ENCODE peak calls at places on chromosome 14, in seven cellular contexts. H is right atrium auricular region; G is suprapubic skin; Y is pancreas; T is CD8-positive, alpha-beta T cell; C is heart right ventricle; J is IMR-90. O is an unnamed sample.

GRCh38 chr14:65565948-65566347 is 153.4 kb downstream of the FUT8 start:
- DNase-seq in H (no peak), G (no peak), Y (no peak), T (no peak), C (no peak), J (no peak), O (no peak)

GRCh38 chr14:101480747-101481530 is 80.4 kb upstream of the DIO3 start:
- DNase-seq in H (no peak), G (peak; percentile 29), Y (peak; percentile 18), T (no peak), C (no peak), J (peak; percentile 82), O (peak; percentile 61)

GRCh38 chr14:93309430-93309966 is 23.3 kb downstream of the BTBD7 start:
- DNase-seq in H (no peak), G (no peak), Y (no peak), T (no peak), C (no peak), J (no peak), O (no peak)

GRCh38 chr14:65462411-65462810 is 49.9 kb downstream of the FUT8 start:
- DNase-seq in H (no peak), G (no peak), Y (no peak), T (no peak), C (no peak), J (peak; percentile 60), O (no peak)

GRCh38 chr14:73850940-73851339 is 691 bp upstream of the PTGR2 start:
- DNase-seq in H (no peak), G (no peak), Y (no peak), T (no peak), C (no peak), J (no peak), O (no peak)

GRCh38 chr14:83419420-83419819 is 1885.8 kb upstream of the SEL1L start:
- DNase-seq in H (no peak), G (no peak), Y (peak; percentile 11), T (no peak), C (no peak), J (no peak), O (no peak)

GRCh38 chr14:91389173-91389572 is 28.4 kb downstream of the CCDC88C start:
- DNase-seq in H (no peak), G (no peak), Y (no peak), T (no peak), C (no peak), J (no peak), O (no peak)

GRCh38 chr14:56002876-56003625 is 115.2 kb upstream of the PELI2 start:
- DNase-seq in H (no peak), G (no peak), Y (no peak), T (peak; percentile 40), C (no peak), J (no peak), O (no peak)

GRCh38 chr14:58866386-58866785 is 228.6 kb downstream of the DACT1 start:
- DNase-seq in H (no peak), G (no peak), Y (no peak), T (no peak), C (no peak), J (no peak), O (no peak)

GRCh38 chr14:68458840-68459469 is 333.9 kb downstream of the ZFP36L1 start:
- DNase-seq in H (no peak), G (peak; percentile 81), Y (no peak), T (no peak), C (no peak), J (peak; percentile 87), O (no peak)

GRCh38 chr14:64158608-64159007 is 135.6 kb downstream of the ESR2 start:
- DNase-seq in H (no peak), G (no peak), Y (no peak), T (no peak), C (no peak), J (no peak), O (no peak)

GRCh38 chr14:55846852-55847471 is 267.0 kb downstream of the KTN1 start:
- DNase-seq in H (peak; percentile 68), G (peak; percentile 77), Y (no peak), T (no peak), C (no peak), J (peak; percentile 50), O (no peak)

GRCh38 chr14:90522585-90523191 is 125.9 kb downstream of the CALM1 start:
- DNase-seq in H (no peak), G (no peak), Y (peak; percentile 79), T (no peak), C (no peak), J (no peak), O (peak; percentile 80)

GRCh38 chr14:103066399-103066798 is 9.1 kb upstream of the CDC42BPB start:
- DNase-seq in H (no peak), G (peak; percentile 77), Y (no peak), T (no peak), C (no peak), J (no peak), O (no peak)

GRCh38 chr14:105034314-105035039 is 13.6 kb upstream of the CDCA4 start:
- DNase-seq in H (no peak), G (no peak), Y (no peak), T (no peak), C (no peak), J (no peak), O (no peak)

GRCh38 chr14:29861996-29862395 is 65.7 kb downstream of the PRKD1 start:
- DNase-seq in H (no peak), G (no peak), Y (no peak), T (no peak), C (no peak), J (no peak), O (no peak)

GRCh38 chr14:70909788-70910614 is 2.7 kb downstream of the PCNX1 start:
- DNase-seq in H (no peak), G (no peak), Y (no peak), T (no peak), C (no peak), J (no peak), O (no peak)

GRCh38 chr14:50085570-50086315 is 30.6 kb downstream of the VCPKMT start:
- DNase-seq in H (no peak), G (no peak), Y (no peak), T (no peak), C (no peak), J (peak; percentile 77), O (no peak)

DNA sequence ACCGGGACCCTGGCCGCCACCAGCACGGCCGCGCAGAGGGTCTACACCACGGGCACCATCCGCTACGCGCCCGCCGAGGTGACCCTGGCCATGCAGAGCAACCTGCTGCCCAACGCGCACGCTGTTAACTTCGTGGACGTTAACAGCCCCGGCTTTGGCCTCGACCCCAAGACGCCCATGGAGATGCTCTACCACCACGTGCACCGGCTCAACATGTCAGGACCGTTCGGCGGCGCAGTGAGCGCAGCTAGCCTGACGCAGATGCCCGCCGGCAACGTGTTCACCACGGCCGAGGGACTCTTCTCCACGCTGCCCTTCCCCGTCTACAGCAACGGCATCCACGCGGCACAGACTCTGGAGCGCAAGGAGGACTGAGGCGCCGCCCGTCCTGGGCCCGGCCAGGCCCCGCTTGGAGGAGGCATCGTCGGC is 150.1 kb downstream of the EGLN3 start:
- DNase-seq in H (no peak), G (no peak), Y (peak; percentile 63), T (no peak), C (peak; percentile 11), J (no peak), O (no peak)
- TF ChIP-seq CTCF in H (no peak), G (no peak), Y (no peak), T (no peak), C (no peak), J (no peak), O (no peak)

DNA sequence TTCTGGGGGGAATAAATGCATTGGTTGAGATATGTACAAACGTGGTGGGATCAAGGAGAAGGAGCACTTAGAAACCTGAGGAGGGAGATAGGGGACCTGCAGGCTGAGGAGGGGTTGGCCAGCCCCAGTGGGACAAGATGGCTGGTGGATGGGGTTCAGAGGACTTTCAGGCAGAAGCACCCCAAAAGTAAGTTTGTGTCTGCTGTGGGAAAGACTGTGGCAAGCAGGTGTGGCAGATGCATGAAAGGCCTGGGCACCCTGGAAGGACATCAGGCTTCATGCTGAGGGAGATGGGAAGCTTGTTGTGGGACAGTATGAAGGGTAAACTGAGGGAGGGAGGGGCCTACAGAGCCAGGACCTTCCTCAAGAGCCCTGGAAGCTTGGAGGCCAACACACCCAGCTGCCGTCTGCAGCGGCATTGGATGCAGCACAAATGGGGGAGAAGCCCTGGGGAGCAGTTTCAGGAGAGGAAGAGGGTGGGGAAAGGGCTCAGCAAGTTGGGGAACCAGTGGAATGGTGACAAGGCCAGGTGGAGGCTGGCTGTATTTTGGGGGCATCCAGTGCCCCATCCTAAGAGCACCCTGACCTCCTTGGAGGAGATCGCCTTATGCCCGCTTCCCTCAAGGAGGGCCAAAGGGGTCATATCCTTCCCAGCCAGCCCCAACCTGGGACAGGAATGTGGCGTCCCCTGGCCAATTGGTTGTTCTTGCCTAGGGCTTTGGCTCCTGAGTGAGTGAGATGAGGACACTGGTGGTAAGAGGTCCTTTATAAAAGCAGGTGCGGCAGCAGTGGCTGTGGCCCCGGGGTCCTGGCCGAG is 20.8 kb downstream of the NFKBIA start:
- DNase-seq in H (no peak), G (no peak), Y (no peak), T (no peak), C (no peak), J (no peak), O (no peak)
- H3K27ac ChIP-seq in H (peak overlapping the region; percentile 92), G (peak overlapping the region; percentile 62), Y (peak overlapping the region; percentile 1), T (no peak overlapping the region), C (peak overlapping the region; percentile 77), J (peak overlapping the region; percentile 75), O (peak overlapping the region; percentile 93)

DNA sequence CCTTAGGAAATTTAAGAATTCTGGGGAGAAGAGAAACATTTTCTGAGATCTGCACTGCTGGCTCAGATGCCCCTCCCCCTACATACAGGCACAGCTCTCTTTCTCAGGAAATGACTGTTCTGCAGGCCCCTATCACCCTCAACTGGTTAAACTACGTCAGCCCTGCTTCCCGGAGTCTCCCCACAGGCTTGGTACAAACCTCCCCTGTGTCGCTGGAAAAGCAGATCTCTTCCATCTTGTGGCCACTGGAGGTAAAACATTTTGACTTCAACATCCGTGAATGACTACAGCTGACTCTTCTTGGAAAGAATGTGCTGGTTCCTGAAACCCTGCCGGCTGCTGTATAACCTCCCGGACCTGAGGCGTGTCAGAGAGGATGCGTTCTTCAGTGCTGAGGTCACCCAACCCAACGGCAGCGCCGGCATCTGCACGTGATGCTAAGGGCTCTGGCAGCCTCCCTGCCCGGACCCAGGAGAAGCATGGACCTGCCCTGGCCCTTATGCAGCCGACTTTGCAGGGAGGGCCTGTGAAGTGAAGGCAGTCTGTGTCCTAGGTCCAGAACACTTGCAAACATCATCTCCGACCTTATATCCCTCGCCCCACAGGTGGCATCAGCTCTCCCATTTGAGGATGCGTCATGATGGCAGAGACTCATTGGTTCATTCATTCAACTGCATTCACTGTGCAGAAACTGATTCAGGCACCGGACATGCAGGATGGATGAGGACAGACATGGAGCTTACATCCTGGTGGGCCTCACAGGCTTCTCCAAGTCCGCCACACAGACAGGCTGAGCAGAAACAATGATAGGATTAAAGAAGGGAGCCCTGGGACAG is 129.2 kb downstream of the GCH1 start:
- DNase-seq in H (peak; percentile 96), G (peak; percentile 94), Y (no peak), T (peak; percentile 52), C (peak; percentile 64), J (peak; percentile 100), O (peak; percentile 78)
- H3K4me3 ChIP-seq in H (no peak overlapping the region), G (no peak overlapping the region), Y (no peak overlapping the region), T (no peak overlapping the region), C (no peak overlapping the region), J (no peak overlapping the region), O (peak overlapping the region; percentile 33)

GRCh38 chr14:99728981-99729451 is 44.9 kb downstream of the CYP46A1 start:
- DNase-seq in H (peak; percentile 51), G (peak; percentile 42), Y (no peak), T (no peak), C (no peak), J (no peak), O (peak; percentile 57)
- TF ChIP-seq CTCF in H (no peak), G (no peak), Y (no peak), T (no peak), C (no peak), J (no peak), O (no peak)